ENCODE peak calls at places on chromosome 7, in four cellular contexts. One of them, this sample, is unnamed.

GRCh38 chr7:71601840-71602239 is 469.9 kb downstream of the GALNT17 start:
- DNase-seq in transverse colon: no peak
- DNase-seq in A549: no peak
- DNase-seq in fibroblast of mammary gland: peak
- DNase-seq in this sample: no peak

GRCh38 chr7:47088329-47089067 is 493.4 kb downstream of the TNS3 start:
- DNase-seq in transverse colon: peak
- DNase-seq in A549: peak
- DNase-seq in fibroblast of mammary gland: peak
- DNase-seq in this sample: peak

GRCh38 chr7:81627565-81628287 is 142.1 kb downstream of the HGF start:
- DNase-seq in transverse colon: no peak
- DNase-seq in A549: no peak
- DNase-seq in fibroblast of mammary gland: peak
- DNase-seq in this sample: peak

GRCh38 chr7:88377421-88377820 is 70.7 kb upstream of the STEAP4 start:
- DNase-seq in transverse colon: no peak
- DNase-seq in A549: no peak
- DNase-seq in fibroblast of mammary gland: peak
- DNase-seq in this sample: no peak

GRCh38 chr7:116967983-116968382 is 14.7 kb downstream of the ST7 start:
- DNase-seq in transverse colon: no peak
- DNase-seq in A549: no peak
- DNase-seq in fibroblast of mammary gland: no peak
- DNase-seq in this sample: no peak

GRCh38 chr7:21071570-21071969 is 284.9 kb upstream of the SP8 start:
- DNase-seq in transverse colon: no peak
- DNase-seq in A549: no peak
- DNase-seq in fibroblast of mammary gland: no peak
- DNase-seq in this sample: no peak

GRCh38 chr7:140671966-140672365 is 779 bp upstream of the ADCK2 start:
- DNase-seq in transverse colon: no peak
- DNase-seq in A549: no peak
- DNase-seq in fibroblast of mammary gland: no peak
- DNase-seq in this sample: no peak

GRCh38 chr7:92749327-92749730 is 87.0 kb downstream of the CDK6 start:
- DNase-seq in transverse colon: no peak
- DNase-seq in A549: no peak
- DNase-seq in fibroblast of mammary gland: peak
- DNase-seq in this sample: no peak

GRCh38 chr7:44540592-44541027 is 520 bp downstream of the NPC1L1 start:
- DNase-seq in transverse colon: no peak
- DNase-seq in A549: no peak
- DNase-seq in fibroblast of mammary gland: no peak
- DNase-seq in this sample: no peak

GRCh38 chr7:142298631-142299030 is 40.8 kb upstream of the PRSS58 start:
- DNase-seq in transverse colon: no peak
- DNase-seq in A549: no peak
- DNase-seq in fibroblast of mammary gland: no peak
- DNase-seq in this sample: no peak

GRCh38 chr7:139544645-139545044 is 21.2 kb downstream of the CLEC2L start:
- DNase-seq in transverse colon: no peak
- DNase-seq in A549: no peak
- DNase-seq in fibroblast of mammary gland: no peak
- DNase-seq in this sample: no peak

GRCh38 chr7:80859272-80859970 is 59.4 kb downstream of the SEMA3C start:
- DNase-seq in transverse colon: peak
- DNase-seq in A549: no peak
- DNase-seq in fibroblast of mammary gland: peak
- DNase-seq in this sample: peak

GRCh38 chr7:111735661-111736323 is 173.5 kb upstream of the IMMP2L start:
- DNase-seq in transverse colon: peak
- DNase-seq in A549: peak
- DNase-seq in fibroblast of mammary gland: peak
- DNase-seq in this sample: peak

GRCh38 chr7:112207106-112207592 is 654 bp downstream of the ZNF277 start:
- DNase-seq in transverse colon: no peak
- DNase-seq in A549: no peak
- DNase-seq in fibroblast of mammary gland: no peak
- DNase-seq in this sample: no peak

GRCh38 chr7:149302865-149303264 is 40.9 kb downstream of the ZNF783 start:
- DNase-seq in transverse colon: no peak
- DNase-seq in A549: no peak
- DNase-seq in fibroblast of mammary gland: no peak
- DNase-seq in this sample: no peak

GRCh38 chr7:28958235-28958945 is at the start of gene TRIL:
- DNase-seq in transverse colon: peak
- DNase-seq in A549: no peak
- DNase-seq in fibroblast of mammary gland: peak
- DNase-seq in this sample: peak

GRCh38 chr7:27031289-27032172 is 64.3 kb downstream of the HOXA1 start:
- DNase-seq in transverse colon: no peak
- DNase-seq in A549: no peak
- DNase-seq in fibroblast of mammary gland: peak
- DNase-seq in this sample: peak

GRCh38 chr7:69104023-69104422 is 494.3 kb upstream of the AUTS2 start:
- DNase-seq in transverse colon: no peak
- DNase-seq in A549: no peak
- DNase-seq in fibroblast of mammary gland: no peak
- DNase-seq in this sample: no peak

GRCh38 chr7:103809229-103809994 is 180.0 kb downstream of the RELN start:
- DNase-seq in transverse colon: no peak
- DNase-seq in A549: no peak
- DNase-seq in fibroblast of mammary gland: no peak
- DNase-seq in this sample: no peak

GRCh38 chr7:23672033-23672432 is 8.0 kb upstream of the FAM221A start:
- DNase-seq in transverse colon: no peak
- DNase-seq in A549: no peak
- DNase-seq in fibroblast of mammary gland: no peak
- DNase-seq in this sample: no peak

GRCh38 chr7:99393363-99394187 is 14.8 kb downstream of the PDAP1 start:
- DNase-seq in transverse colon: no peak
- DNase-seq in A549: no peak
- DNase-seq in fibroblast of mammary gland: no peak
- DNase-seq in this sample: no peak

GRCh38 chr7:69186974-69187373 is 411.3 kb upstream of the AUTS2 start:
- DNase-seq in transverse colon: no peak
- DNase-seq in A549: no peak
- DNase-seq in fibroblast of mammary gland: no peak
- DNase-seq in this sample: no peak

GRCh38 chr7:2109936-2110585 is 122.7 kb downstream of the MAD1L1 start:
- DNase-seq in transverse colon: no peak
- DNase-seq in A549: peak
- DNase-seq in fibroblast of mammary gland: peak
- DNase-seq in this sample: peak

GRCh38 chr7:148031816-148032215 is 558.8 kb upstream of the C7orf33 start:
- DNase-seq in transverse colon: no peak
- DNase-seq in A549: no peak
- DNase-seq in fibroblast of mammary gland: no peak
- DNase-seq in this sample: no peak

GRCh38 chr7:158614695-158615094 is 27.1 kb upstream of the PTPRN2 start:
- DNase-seq in transverse colon: no peak
- DNase-seq in A549: no peak
- DNase-seq in fibroblast of mammary gland: peak
- DNase-seq in this sample: peak

GRCh38 chr7:37921876-37922275 is 1.4 kb downstream of the EPDR1 start:
- DNase-seq in transverse colon: no peak
- DNase-seq in A549: no peak
- DNase-seq in fibroblast of mammary gland: no peak
- DNase-seq in this sample: no peak
- H3K4me3 ChIP-seq in transverse colon: no peak
- H3K4me3 ChIP-seq in A549: peak
- H3K4me3 ChIP-seq in fibroblast of mammary gland: no peak
- H3K4me3 ChIP-seq in this sample: peak

DNA sequence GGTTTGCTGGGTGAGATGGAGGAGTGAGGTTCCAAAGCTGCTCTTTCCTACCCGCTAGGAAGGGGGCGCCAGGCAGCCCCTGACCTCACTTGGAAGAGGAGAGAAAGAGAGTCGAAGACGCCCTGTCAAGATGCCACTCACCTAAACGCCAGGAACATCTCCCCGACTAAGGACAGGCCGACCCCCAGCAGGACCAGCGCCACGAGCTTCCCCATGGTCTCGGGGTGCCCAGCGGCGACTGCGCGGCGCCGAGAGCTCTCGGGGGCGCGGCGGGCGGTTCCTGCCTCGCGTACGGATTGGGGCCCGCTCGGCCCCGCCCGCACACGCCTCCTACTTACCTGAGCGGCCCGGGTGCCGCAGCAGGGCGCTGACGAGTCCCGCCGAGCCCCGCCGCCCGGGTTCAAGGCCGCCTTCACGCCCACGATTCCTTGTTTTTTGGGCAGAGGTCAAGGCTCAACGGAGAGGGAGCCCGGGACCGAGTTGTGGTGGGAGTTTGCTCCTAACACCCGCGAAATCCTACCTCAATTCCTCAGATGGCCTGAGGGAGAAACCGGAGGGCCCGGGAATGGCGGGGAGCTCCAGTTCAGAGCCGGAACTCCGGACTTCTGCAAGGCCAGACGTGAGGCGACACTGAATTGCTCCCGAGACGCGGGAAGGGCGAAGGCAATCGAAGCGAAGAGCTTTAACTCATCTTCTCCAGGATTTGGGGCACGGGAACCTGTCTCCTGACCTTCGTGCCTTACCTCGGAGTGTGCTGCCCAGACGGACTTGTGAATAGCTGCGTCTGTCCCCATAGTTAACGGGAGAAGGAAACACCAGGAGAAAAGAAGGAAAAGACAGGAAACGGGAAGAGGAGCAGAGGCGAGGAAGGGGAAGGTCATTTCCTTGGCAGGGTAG is at the start of gene PON3:
- DNase-seq in transverse colon: peak
- DNase-seq in A549: peak
- DNase-seq in fibroblast of mammary gland: no peak
- DNase-seq in this sample: no peak
- TF ChIP-seq CTCF in transverse colon: peak
- TF ChIP-seq CTCF in A549: peak
- TF ChIP-seq CTCF in fibroblast of mammary gland: peak
- TF ChIP-seq CTCF in this sample: peak

GRCh38 chr7:100867040-100867795 is at the start of gene TRIP6:
- DNase-seq in transverse colon: peak
- DNase-seq in A549: peak
- DNase-seq in fibroblast of mammary gland: peak
- DNase-seq in this sample: peak

GRCh38 chr7:100864263-100864845 is 2.8 kb upstream of the TRIP6 start:
- DNase-seq in transverse colon: no peak
- DNase-seq in A549: no peak
- DNase-seq in fibroblast of mammary gland: no peak
- DNase-seq in this sample: no peak

GRCh38 chr7:100865971-100866720 is 1.0 kb upstream of the TRIP6 start:
- DNase-seq in transverse colon: peak
- DNase-seq in A549: no peak
- DNase-seq in fibroblast of mammary gland: no peak
- DNase-seq in this sample: no peak

GRCh38 chr7:100866721-100867039 is 507 bp upstream of the TRIP6 start:
- DNase-seq in transverse colon: no peak
- DNase-seq in A549: no peak
- DNase-seq in fibroblast of mammary gland: no peak
- DNase-seq in this sample: no peak

DNA sequence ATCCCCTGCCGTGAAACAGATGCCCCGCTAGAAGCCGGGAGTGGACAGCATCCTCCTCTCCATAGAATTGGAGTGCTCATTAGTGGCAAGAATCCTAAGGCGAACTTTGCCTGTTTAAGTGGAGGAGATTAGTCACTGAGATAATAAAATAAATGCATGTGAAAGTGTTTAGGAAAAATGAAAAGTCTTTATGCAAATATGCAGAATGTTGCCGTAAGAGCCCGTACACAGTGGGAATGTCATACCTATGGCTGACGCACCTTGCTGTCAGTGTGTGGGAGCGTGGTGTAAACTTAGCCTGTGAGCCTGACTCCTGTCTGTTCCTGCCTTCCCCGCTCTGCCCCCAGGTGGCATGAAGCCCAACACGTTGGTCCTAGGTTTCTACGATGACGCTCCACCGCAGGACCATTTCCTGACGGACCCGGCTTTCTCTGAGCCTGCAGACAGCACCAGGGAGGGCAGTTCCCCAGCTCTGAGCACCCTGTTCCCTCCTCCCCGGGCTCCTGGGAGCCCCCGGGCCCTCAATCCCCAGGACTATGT is 1.7 kb upstream of the TRIP6 start:
- DNase-seq in transverse colon: no peak
- DNase-seq in A549: no peak
- DNase-seq in fibroblast of mammary gland: no peak
- DNase-seq in this sample: no peak
- H3K4me3 ChIP-seq in transverse colon: peak
- H3K4me3 ChIP-seq in A549: no peak
- H3K4me3 ChIP-seq in fibroblast of mammary gland: no peak
- H3K4me3 ChIP-seq in this sample: no peak

DNA sequence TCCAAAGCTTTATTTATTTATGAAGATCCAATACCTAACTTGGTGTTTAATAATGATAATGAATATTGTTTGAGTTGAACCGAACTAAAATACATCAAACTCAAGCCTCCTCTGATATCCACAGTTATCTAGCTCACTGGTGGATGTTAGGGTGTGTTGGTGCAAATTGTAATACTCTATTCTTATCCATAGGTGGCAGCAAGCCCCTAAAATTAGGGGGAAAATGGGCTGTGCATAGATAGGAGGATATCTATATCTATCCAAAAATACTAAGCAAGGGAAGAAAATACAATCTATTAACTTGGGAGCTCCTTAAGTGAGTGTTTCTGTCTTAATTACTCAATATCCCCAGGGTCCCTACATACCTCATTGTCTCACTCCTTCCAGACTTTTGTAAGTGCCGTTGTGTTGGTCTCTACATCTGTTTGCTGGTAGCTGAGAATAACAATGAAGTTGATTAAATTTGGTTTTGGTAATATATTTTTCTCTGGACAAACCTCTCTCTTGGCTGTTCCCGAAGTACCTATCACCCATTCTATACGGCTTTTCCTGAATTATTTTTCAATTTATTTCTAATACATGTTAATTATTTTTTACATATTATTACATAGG is 55.0 kb upstream of the VWDE start:
- DNase-seq in transverse colon: no peak
- DNase-seq in A549: peak
- DNase-seq in fibroblast of mammary gland: peak
- DNase-seq in this sample: peak
- TF ChIP-seq CTCF in transverse colon: peak
- TF ChIP-seq CTCF in A549: peak
- TF ChIP-seq CTCF in fibroblast of mammary gland: peak
- TF ChIP-seq CTCF in this sample: peak

GRCh38 chr7:151852486-151853396 is 24.2 kb downstream of the PRKAG2 start:
- DNase-seq in transverse colon: no peak
- DNase-seq in A549: no peak
- DNase-seq in fibroblast of mammary gland: no peak
- DNase-seq in this sample: no peak

GRCh38 chr7:151849879-151850260 is 27.0 kb downstream of the PRKAG2 start:
- DNase-seq in transverse colon: no peak
- DNase-seq in A549: no peak
- DNase-seq in fibroblast of mammary gland: no peak
- DNase-seq in this sample: no peak

GRCh38 chr7:151850484-151851159 is 26.3 kb downstream of the PRKAG2 start:
- DNase-seq in transverse colon: no peak
- DNase-seq in A549: no peak
- DNase-seq in fibroblast of mammary gland: no peak
- DNase-seq in this sample: no peak

GRCh38 chr7:151851782-151852181 is 25.1 kb downstream of the PRKAG2 start:
- DNase-seq in transverse colon: no peak
- DNase-seq in A549: no peak
- DNase-seq in fibroblast of mammary gland: no peak
- DNase-seq in this sample: no peak

GRCh38 chr7:151851160-151851751 is 25.7 kb downstream of the PRKAG2 start:
- DNase-seq in transverse colon: no peak
- DNase-seq in A549: no peak
- DNase-seq in fibroblast of mammary gland: no peak
- DNase-seq in this sample: no peak
- H3K4me3 ChIP-seq in transverse colon: no peak
- H3K4me3 ChIP-seq in A549: no peak
- H3K4me3 ChIP-seq in fibroblast of mammary gland: no peak
- H3K4me3 ChIP-seq in this sample: no peak

This sample was measured in fibroblast of pulmonary artery.